ENCODE peak calls at places on chromosome 9, in nine cellular contexts. Y is ELR; G is right atrium auricular region; D is HAP-1; Z is M059J; C is stimulated activated CD4-positive, alpha-beta T cell treated with anti-CD3 and anti-CD28 coated beads, Interleukin-2, amount 100 ng/mL, for 48 hours; E is cardiac fibroblast; T is neural crest cell; L is NCI-H446. N is an unnamed sample.

GRCh38 chr9:109447329-109448076 is 50.6 kb downstream of the PTPN3 start:
- DNase-seq in Z (peak; percentile 10), L (no peak), G (no peak), E (no peak), T (no peak), D (no peak), Y (no peak), C (no peak), N (no peak)

GRCh38 chr9:101486693-101487442 is 46.8 kb upstream of the RNF20 start:
- DNase-seq in L (peak; percentile 34), D (no peak), G (no peak), T (peak; percentile 54), Y (peak; percentile 79), E (peak; percentile 17), C (no peak), Z (peak; percentile 74), N (peak; percentile 75)

GRCh38 chr9:71909887-71910601 is 949 bp downstream of the ABHD17B start:
- DNase-seq in E (peak; percentile 31), G (peak; percentile 59), T (peak; percentile 66), Y (peak; percentile 55), Z (peak; percentile 60), D (peak; percentile 81), L (peak; percentile 1), C (peak; percentile 27), N (peak; percentile 44)

GRCh38 chr9:129981180-129981907 is 61.6 kb downstream of the FNBP1 start:
- DNase-seq in D (no peak), L (no peak), G (peak; percentile 84), Y (no peak), T (no peak), E (peak; percentile 86), Z (no peak), C (no peak), N (peak; percentile 67)

GRCh38 chr9:129336601-129337286 is 158.7 kb upstream of the IER5L start:
- DNase-seq in D (no peak), Y (peak; percentile 44), G (no peak), Z (peak; percentile 73), E (peak; percentile 85), C (no peak), T (no peak), L (no peak), N (peak; percentile 24)

GRCh38 chr9:121811140-121811539 is 159.7 kb downstream of the DAB2IP start:
- DNase-seq in G (no peak), E (no peak), C (no peak), Y (no peak), D (no peak), Z (no peak), T (no peak), L (no peak), N (no peak)

GRCh38 chr9:136664799-136665082 is 2.0 kb downstream of the EGFL7 start:
- DNase-seq in E (no peak), T (no peak), D (no peak), C (no peak), G (no peak), Z (no peak), L (no peak), Y (no peak), N (no peak)

GRCh38 chr9:77028478-77028877 is 9.0 kb downstream of the FOXB2 start:
- DNase-seq in Y (no peak), Z (no peak), C (no peak), D (no peak), L (no peak), E (no peak), T (no peak), G (no peak), N (no peak)

GRCh38 chr9:77424993-77425392 is 223.1 kb downstream of the GNA14 start:
- DNase-seq in Y (peak; percentile 81), Z (peak; percentile 35), D (no peak), T (no peak), E (no peak), L (no peak), C (no peak), G (no peak), N (peak; percentile 32)

GRCh38 chr9:84570482-84571154 is 98.9 kb upstream of the NTRK2 start:
- DNase-seq in T (no peak), C (no peak), E (no peak), G (no peak), Z (no peak), D (no peak), Y (no peak), L (no peak), N (no peak)

GRCh38 chr9:34717996-34718614 is 8.2 kb upstream of the CCL21 start:
- DNase-seq in G (no peak), Y (peak; percentile 32), D (no peak), E (no peak), C (no peak), T (no peak), Z (peak; percentile 11), L (no peak), N (peak; percentile 72)

GRCh38 chr9:75152416-75152815 is 64.1 kb downstream of the OSTF1 start:
- DNase-seq in E (no peak), Z (no peak), G (no peak), Y (no peak), D (no peak), C (peak; percentile 29), T (no peak), L (no peak), N (no peak)

GRCh38 chr9:68500457-68501158 is 40.1 kb downstream of the TMEM252 start:
- DNase-seq in T (no peak), Y (peak; percentile 70), C (no peak), L (no peak), D (no peak), Z (peak; percentile 82), G (no peak), E (no peak), N (peak; percentile 85)

GRCh38 chr9:26234865-26235264 is 556.6 kb upstream of the TUSC1 start:
- DNase-seq in Y (peak; percentile 2), T (no peak), C (no peak), E (no peak), D (no peak), Z (peak; percentile 73), L (no peak), G (no peak), N (peak; percentile 41)

GRCh38 chr9:18608371-18608770 is 134.4 kb downstream of the ADAMTSL1 start:
- DNase-seq in Z (no peak), E (no peak), Y (no peak), L (no peak), G (no peak), T (no peak), D (peak; percentile 8), C (no peak), N (no peak)

GRCh38 chr9:93774331-93775102 is 180.6 kb downstream of the BARX1 start:
- DNase-seq in D (no peak), Y (peak; percentile 1), G (no peak), L (no peak), T (no peak), C (no peak), E (no peak), Z (no peak), N (no peak)

GRCh38 chr9:91034521-91034920 is 232.9 kb downstream of the SYK start:
- DNase-seq in C (no peak), D (no peak), Z (no peak), T (no peak), L (no peak), G (no peak), Y (no peak), E (no peak), N (peak; percentile 25)

GRCh38 chr9:127742435-127743088 is 7.5 kb upstream of the TOR2A start:
- DNase-seq in Y (peak; percentile 97), C (no peak), G (no peak), L (no peak), D (peak; percentile 64), E (peak; percentile 23), Z (peak; percentile 93), T (peak; percentile 78), N (peak; percentile 78)

GRCh38 chr9:91659529-91660294 is 236.1 kb upstream of the NFIL3 start:
- DNase-seq in C (no peak), Z (peak; percentile 20), G (peak; percentile 53), Y (peak; percentile 39), T (peak; percentile 16), E (peak; percentile 47), D (peak; percentile 74), L (no peak), N (peak; percentile 9)

GRCh38 chr9:132708239-132708638 is 38.0 kb downstream of the GTF3C4 start:
- DNase-seq in Z (no peak), T (no peak), D (no peak), G (no peak), E (no peak), Y (no peak), C (no peak), L (no peak), N (no peak)

GRCh38 chr9:4226331-4227250 is 73.3 kb downstream of the GLIS3 start:
- DNase-seq in Z (peak; percentile 50), E (peak; percentile 37), Y (no peak), L (no peak), T (no peak), G (no peak), D (no peak), C (no peak), N (no peak)

GRCh38 chr9:136327313-136327971 is at the start of gene GPSM1:
- DNase-seq in D (peak; percentile 54), T (no peak), L (no peak), Y (peak; percentile 62), G (no peak), C (peak; percentile 34), Z (peak; percentile 38), E (peak; percentile 67), N (peak; percentile 56)

GRCh38 chr9:35605336-35606137 is 475 bp downstream of the TESK1 start:
- DNase-seq in Z (no peak), T (peak; percentile 8), Y (peak; percentile 32), G (no peak), E (peak; percentile 7), D (peak; percentile 50), L (no peak), C (peak; percentile 21), N (no peak)

GRCh38 chr9:112097712-112098688 is 77.1 kb downstream of the SUSD1 start:
- DNase-seq in E (peak; percentile 87), L (peak; percentile 29), G (no peak), C (peak; percentile 74), D (peak; percentile 88), Y (peak; percentile 79), Z (peak; percentile 76), T (peak; percentile 75), N (peak; percentile 76)

GRCh38 chr9:130994546-130995398 is 14.2 kb upstream of the LAMC3 start:
- DNase-seq in Z (peak; percentile 69), T (no peak), C (no peak), G (no peak), L (no peak), Y (peak; percentile 30), E (no peak), D (no peak), N (no peak)

GRCh38 chr9:5442400-5443011 is 4.8 kb upstream of the PLGRKT start:
- DNase-seq in D (peak; percentile 48), G (no peak), E (peak; percentile 73), Z (peak; percentile 80), L (peak; percentile 52), T (peak; percentile 16), C (no peak), Y (peak; percentile 73), N (peak; percentile 76)

GRCh38 chr9:37566716-37567115 is 9.5 kb downstream of the FBXO10 start:
- DNase-seq in D (no peak), G (no peak), Z (no peak), C (no peak), E (no peak), T (no peak), Y (no peak), L (no peak), N (no peak)

GRCh38 chr9:98995059-98995665 is 51.5 kb downstream of the COL15A1 start:
- DNase-seq in G (no peak), T (no peak), Z (peak; percentile 53), L (no peak), Y (no peak), E (peak; percentile 73), D (no peak), C (no peak), N (no peak)

GRCh38 chr9:133341369-133342082 is 5.5 kb upstream of the SURF6 start:
- DNase-seq in Z (no peak), D (no peak), C (no peak), E (no peak), T (no peak), Y (no peak), G (peak; percentile 66), L (no peak), N (no peak)

GRCh38 chr9:2686884-2687283 is 30.4 kb upstream of the KCNV2 start:
- DNase-seq in G (no peak), E (no peak), T (no peak), C (no peak), L (no peak), D (no peak), Y (no peak), Z (no peak), N (no peak)

GRCh38 chr9:113645224-113645971 is 181.9 kb downstream of the RGS3 start:
- DNase-seq in E (no peak), G (no peak), Y (no peak), T (no peak), L (no peak), C (no peak), D (no peak), Z (no peak), N (peak; percentile 32)

N was measured in kidney tubule cell.